ENCODE peak calls at places on chromosomes 5 and 9, in nine cellular contexts. I is adrenal gland; V is RWPE1; A is NCI-H2171 treated with DMSO at 0.1 percent for 48 hours; Y is activated T-cell treated with anti-CD3 and anti-CD28 coated beads, Interleukin-2, amount 50 U/mL, for 72 hours; K is adipocyte; T is activated naive CD8-positive, alpha-beta T cell treated with anti-CD3 and anti-CD28 coated beads, Interleukin-2, amount 10 ng/mL, durations not matched to agents 7 days and 5 days; O is GM19239; N is HFFc6. J is an unnamed sample.
A peak's percentile ranks its signal among the peaks of the same experiment; 100 is the strongest.

GRCh38 chr9:115220339-115221009 is 102.5 kb upstream of the TNC start:
- DNase-seq in I (no peak), V (peak; percentile 82), A (peak; percentile 62), Y (no peak), K (no peak), T (no peak), O (no peak), N (no peak), J (no peak)

GRCh38 chr5:125162714-125163113 is 416.3 kb upstream of the ZNF608 start:
- DNase-seq in I (no peak), V (no peak), A (no peak), Y (no peak), K (no peak), T (no peak), O (no peak), N (no peak), J (no peak)

GRCh38 chr5:176573564-176574296 is 24.6 kb downstream of the CDHR2 start:
- DNase-seq in I (peak; percentile 63), V (peak; percentile 69), A (no peak), Y (peak; percentile 84), K (peak; percentile 80), T (peak; percentile 86), O (peak; percentile 90), N (peak; percentile 5), J (peak; percentile 88)

GRCh38 chr9:19554518-19554917 is 145.7 kb downstream of the ACER2 start:
- DNase-seq in I (no peak), V (no peak), A (no peak), Y (no peak), K (no peak), T (no peak), O (no peak), N (no peak), J (no peak)

GRCh38 chr9:99011161-99011709 is 67.5 kb downstream of the COL15A1 start:
- DNase-seq in I (no peak), V (no peak), A (peak; percentile 38), Y (no peak), K (no peak), T (no peak), O (no peak), N (peak; percentile 31), J (no peak)

GRCh38 chr5:176784218-176785165 is 25.9 kb upstream of the UNC5A start:
- DNase-seq in I (no peak), V (peak; percentile 99), A (peak; percentile 76), Y (no peak), K (no peak), T (no peak), O (no peak), N (peak; percentile 74), J (no peak)

GRCh38 chr9:71628247-71628646 is 140.1 kb downstream of the CEMIP2 start:
- DNase-seq in I (no peak), V (no peak), A (no peak), Y (no peak), K (peak; percentile 5), T (no peak), O (no peak), N (no peak), J (no peak)

GRCh38 chr9:107389617-107390071 is 99.9 kb downstream of the KLF4 start:
- DNase-seq in I (peak; percentile 55), V (peak; percentile 96), A (no peak), Y (no peak), K (peak; percentile 90), T (no peak), O (no peak), N (no peak), J (no peak)

GRCh38 chr5:169094586-169095409 is 206.1 kb downstream of the SLIT3 start:
- DNase-seq in I (no peak), V (no peak), A (no peak), Y (no peak), K (peak; percentile 59), T (no peak), O (no peak), N (peak; percentile 26), J (no peak)

GRCh38 chr9:90100014-90100413 is 495.2 kb downstream of the GADD45G start:
- DNase-seq in I (peak; percentile 53), V (no peak), A (no peak), Y (no peak), K (no peak), T (no peak), O (no peak), N (no peak), J (no peak)

GRCh38 chr5:173196133-173196952 is 38.7 kb downstream of the NKX2-5 start:
- DNase-seq in I (no peak), V (no peak), A (no peak), Y (no peak), K (no peak), T (no peak), O (no peak), N (no peak), J (peak; percentile 81)

GRCh38 chr5:172410839-172411238 is 43.5 kb downstream of the SH3PXD2B start:
- DNase-seq in I (no peak), V (no peak), A (no peak), Y (no peak), K (peak; percentile 78), T (no peak), O (no peak), N (peak; percentile 28), J (no peak)

GRCh38 chr9:20178197-20178596 is 389.4 kb upstream of the SLC24A2 start:
- DNase-seq in I (no peak), V (no peak), A (no peak), Y (no peak), K (no peak), T (no peak), O (no peak), N (no peak), J (no peak)

GRCh38 chr5:132750471-132751230 is 3.4 kb downstream of the CCNI2 start:
- DNase-seq in I (no peak), V (no peak), A (no peak), Y (no peak), K (no peak), T (no peak), O (peak; percentile 52), N (no peak), J (no peak)

GRCh38 chr5:159510282-159510681 is 180.0 kb upstream of the IL12B start:
- DNase-seq in I (peak; percentile 52), V (peak; percentile 65), A (no peak), Y (no peak), K (peak; percentile 93), T (no peak), O (no peak), N (peak; percentile 84), J (peak; percentile 84)

GRCh38 chr5:156716981-156717380 is 133.1 kb upstream of the PPP1R2B start:
- DNase-seq in I (no peak), V (no peak), A (no peak), Y (no peak), K (no peak), T (no peak), O (no peak), N (no peak), J (no peak)

GRCh38 chr5:91178461-91178860 is 204.7 kb downstream of the ARRDC3 start:
- DNase-seq in I (no peak), V (no peak), A (no peak), Y (no peak), K (peak; percentile 78), T (no peak), O (no peak), N (no peak), J (no peak)

GRCh38 chr5:133393776-133394476 is 218.4 kb downstream of the FSTL4 start:
- DNase-seq in I (no peak), V (no peak), A (no peak), Y (no peak), K (no peak), T (no peak), O (no peak), N (no peak), J (no peak)

GRCh38 chr9:3809724-3810123 is 283.9 kb upstream of the RFX3 start:
- DNase-seq in I (no peak), V (peak; percentile 13), A (no peak), Y (no peak), K (no peak), T (no peak), O (peak; percentile 12), N (peak; percentile 43), J (no peak)

GRCh38 chr9:99004115-99004514 is 60.4 kb downstream of the COL15A1 start:
- DNase-seq in I (no peak), V (no peak), A (no peak), Y (no peak), K (no peak), T (no peak), O (no peak), N (no peak), J (peak; percentile 60)

GRCh38 chr5:78387468-78388153 is 27.2 kb downstream of the SCAMP1 start:
- DNase-seq in I (no peak), V (no peak), A (peak; percentile 44), Y (no peak), K (no peak), T (no peak), O (no peak), N (no peak), J (no peak)

GRCh38 chr9:108535526-108535925 is 320.3 kb downstream of the ACTL7B start:
- DNase-seq in I (peak; percentile 25), V (no peak), A (peak; percentile 13), Y (no peak), K (peak; percentile 22), T (no peak), O (peak; percentile 20), N (no peak), J (no peak)

GRCh38 chr9:101399641-101399965 is 952 bp downstream of the ZNF189 start:
- DNase-seq in I (no peak), V (no peak), A (no peak), Y (no peak), K (no peak), T (no peak), O (no peak), N (no peak), J (no peak)

GRCh38 chr5:20972419-20972925 is 984.5 kb upstream of the CDH18 start:
- DNase-seq in I (no peak), V (peak; percentile 24), A (peak; percentile 66), Y (no peak), K (peak; percentile 64), T (no peak), O (no peak), N (no peak), J (no peak)

GRCh38 chr5:132979367-132979935 is 16.0 kb upstream of the AFF4 start:
- DNase-seq in I (no peak), V (peak; percentile 63), A (no peak), Y (no peak), K (no peak), T (no peak), O (no peak), N (peak; percentile 16), J (no peak)

GRCh38 chr5:179269781-179270543 is 75.3 kb downstream of the ADAMTS2 start:
- DNase-seq in I (peak; percentile 1), V (no peak), A (no peak), Y (no peak), K (peak; percentile 53), T (peak; percentile 15), O (no peak), N (peak; percentile 90), J (peak; percentile 53)

GRCh38 chr9:129139993-129140396 is 28.8 kb downstream of the PTPA start:
- DNase-seq in I (peak; percentile 97), V (peak; percentile 99), A (peak; percentile 100), Y (peak; percentile 88), K (peak; percentile 100), T (peak; percentile 66), O (peak; percentile 78), N (peak; percentile 98), J (peak; percentile 93)

GRCh38 chr9:4617752-4618151 is 44.3 kb upstream of the PLPP6 start:
- DNase-seq in I (no peak), V (no peak), A (no peak), Y (no peak), K (no peak), T (no peak), O (no peak), N (no peak), J (no peak)

GRCh38 chr5:62431735-62432617 is 19.4 kb downstream of the IPO11 start:
- DNase-seq in I (no peak), V (no peak), A (no peak), Y (no peak), K (no peak), T (no peak), O (no peak), N (no peak), J (no peak)

GRCh38 chr9:132774886-132775285 is 103.2 kb downstream of the AK8 start:
- DNase-seq in I (no peak), V (no peak), A (no peak), Y (no peak), K (no peak), T (no peak), O (no peak), N (no peak), J (no peak)

GRCh38 chr5:170470808-170471404 is 32.9 kb upstream of the KCNIP1 start:
- DNase-seq in I (no peak), V (no peak), A (no peak), Y (no peak), K (no peak), T (no peak), O (no peak), N (no peak), J (no peak)